ENCODE peak calls at places on chromosomes 1 and 21, in eight cellular contexts. One of them, this sample, is unnamed.

GRCh38 chr21:34372321-34372720 is 3.0 kb upstream of the SMIM11 start:
- DNase-seq in adrenal gland: peak; percentile 40
- DNase-seq in endodermal cell: peak; percentile 16
- DNase-seq in AG10803: no peak
- DNase-seq in astrocyte of the spinal cord: no peak
- DNase-seq in psoas muscle: no peak
- DNase-seq in left ventricle myocardium inferior: no peak
- DNase-seq in fibroblast of pulmonary artery: no peak
- DNase-seq in this sample: no peak

GRCh38 chr1:84387480-84388163 is 10.7 kb upstream of the DNASE2B start:
- DNase-seq in adrenal gland: no peak
- DNase-seq in endodermal cell: no peak
- DNase-seq in AG10803: no peak
- DNase-seq in astrocyte of the spinal cord: no peak
- DNase-seq in psoas muscle: no peak
- DNase-seq in left ventricle myocardium inferior: no peak
- DNase-seq in fibroblast of pulmonary artery: no peak
- DNase-seq in this sample: no peak

GRCh38 chr1:45395051-45395450 is 54.8 kb upstream of the MUTYH start:
- DNase-seq in adrenal gland: no peak
- DNase-seq in endodermal cell: no peak
- DNase-seq in AG10803: no peak
- DNase-seq in astrocyte of the spinal cord: no peak
- DNase-seq in psoas muscle: no peak
- DNase-seq in left ventricle myocardium inferior: no peak
- DNase-seq in fibroblast of pulmonary artery: no peak
- DNase-seq in this sample: no peak

GRCh38 chr1:203177471-203178039 is 1.9 kb upstream of the MYBPH start:
- DNase-seq in adrenal gland: no peak
- DNase-seq in endodermal cell: peak; percentile 71
- DNase-seq in AG10803: peak; percentile 50
- DNase-seq in astrocyte of the spinal cord: no peak
- DNase-seq in psoas muscle: peak; percentile 85
- DNase-seq in left ventricle myocardium inferior: no peak
- DNase-seq in fibroblast of pulmonary artery: no peak
- DNase-seq in this sample: no peak

GRCh38 chr1:117802546-117803257 is 126.7 kb downstream of the GDAP2 start:
- DNase-seq in adrenal gland: no peak
- DNase-seq in endodermal cell: no peak
- DNase-seq in AG10803: no peak
- DNase-seq in astrocyte of the spinal cord: no peak
- DNase-seq in psoas muscle: no peak
- DNase-seq in left ventricle myocardium inferior: no peak
- DNase-seq in fibroblast of pulmonary artery: no peak
- DNase-seq in this sample: no peak

GRCh38 chr21:29499734-29500343 is 201.1 kb downstream of the BACH1 start:
- DNase-seq in adrenal gland: no peak
- DNase-seq in endodermal cell: peak; percentile 88
- DNase-seq in AG10803: peak; percentile 29
- DNase-seq in astrocyte of the spinal cord: peak; percentile 26
- DNase-seq in psoas muscle: no peak
- DNase-seq in left ventricle myocardium inferior: no peak
- DNase-seq in fibroblast of pulmonary artery: peak; percentile 33
- DNase-seq in this sample: no peak

GRCh38 chr1:184160236-184160635 is 108.7 kb downstream of the TSEN15 start:
- DNase-seq in adrenal gland: no peak
- DNase-seq in endodermal cell: no peak
- DNase-seq in AG10803: peak; percentile 69
- DNase-seq in astrocyte of the spinal cord: peak; percentile 15
- DNase-seq in psoas muscle: no peak
- DNase-seq in left ventricle myocardium inferior: no peak
- DNase-seq in fibroblast of pulmonary artery: peak; percentile 51
- DNase-seq in this sample: peak; percentile 23

GRCh38 chr1:12249181-12249580 is 19.4 kb downstream of the VPS13D start:
- DNase-seq in adrenal gland: no peak
- DNase-seq in endodermal cell: no peak
- DNase-seq in AG10803: peak; percentile 63
- DNase-seq in astrocyte of the spinal cord: no peak
- DNase-seq in psoas muscle: no peak
- DNase-seq in left ventricle myocardium inferior: no peak
- DNase-seq in fibroblast of pulmonary artery: peak; percentile 14
- DNase-seq in this sample: no peak

GRCh38 chr1:27109103-27109822 is 45.7 kb downstream of the SLC9A1 start:
- DNase-seq in adrenal gland: no peak
- DNase-seq in endodermal cell: peak; percentile 90
- DNase-seq in AG10803: no peak
- DNase-seq in astrocyte of the spinal cord: no peak
- DNase-seq in psoas muscle: no peak
- DNase-seq in left ventricle myocardium inferior: no peak
- DNase-seq in fibroblast of pulmonary artery: no peak
- DNase-seq in this sample: no peak

GRCh38 chr21:43825936-43826622 is 36.7 kb downstream of the RRP1 start:
- DNase-seq in adrenal gland: no peak
- DNase-seq in endodermal cell: peak; percentile 75
- DNase-seq in AG10803: no peak
- DNase-seq in astrocyte of the spinal cord: no peak
- DNase-seq in psoas muscle: peak; percentile 88
- DNase-seq in left ventricle myocardium inferior: no peak
- DNase-seq in fibroblast of pulmonary artery: no peak
- DNase-seq in this sample: no peak

GRCh38 chr21:27275294-27275927 is 308.5 kb upstream of the ADAMTS5 start:
- DNase-seq in adrenal gland: no peak
- DNase-seq in endodermal cell: no peak
- DNase-seq in AG10803: peak; percentile 91
- DNase-seq in astrocyte of the spinal cord: peak; percentile 82
- DNase-seq in psoas muscle: no peak
- DNase-seq in left ventricle myocardium inferior: no peak
- DNase-seq in fibroblast of pulmonary artery: peak; percentile 80
- DNase-seq in this sample: peak; percentile 73

GRCh38 chr1:1187938-1188337 is 14.3 kb downstream of the TTLL10 start:
- DNase-seq in adrenal gland: no peak
- DNase-seq in endodermal cell: no peak
- DNase-seq in AG10803: peak; percentile 71
- DNase-seq in astrocyte of the spinal cord: no peak
- DNase-seq in psoas muscle: no peak
- DNase-seq in left ventricle myocardium inferior: no peak
- DNase-seq in fibroblast of pulmonary artery: no peak
- DNase-seq in this sample: peak; percentile 18

GRCh38 chr1:80059940-80060339 is 1053.4 kb upstream of the ADGRL4 start:
- DNase-seq in adrenal gland: no peak
- DNase-seq in endodermal cell: peak; percentile 38
- DNase-seq in AG10803: no peak
- DNase-seq in astrocyte of the spinal cord: no peak
- DNase-seq in psoas muscle: no peak
- DNase-seq in left ventricle myocardium inferior: no peak
- DNase-seq in fibroblast of pulmonary artery: peak; percentile 50
- DNase-seq in this sample: no peak

GRCh38 chr1:121445677-121446076 is 260.9 kb downstream of the SRGAP2C start:
- DNase-seq in adrenal gland: no peak
- DNase-seq in endodermal cell: no peak
- DNase-seq in AG10803: no peak
- DNase-seq in astrocyte of the spinal cord: no peak
- DNase-seq in psoas muscle: no peak
- DNase-seq in left ventricle myocardium inferior: no peak
- DNase-seq in fibroblast of pulmonary artery: no peak
- DNase-seq in this sample: no peak

GRCh38 chr1:66271904-66272254 is 262.1 kb upstream of the SGIP1 start:
- DNase-seq in adrenal gland: peak; percentile 58
- DNase-seq in endodermal cell: peak; percentile 57
- DNase-seq in AG10803: peak; percentile 80
- DNase-seq in astrocyte of the spinal cord: peak; percentile 43
- DNase-seq in psoas muscle: peak; percentile 67
- DNase-seq in left ventricle myocardium inferior: peak; percentile 70
- DNase-seq in fibroblast of pulmonary artery: peak; percentile 67
- DNase-seq in this sample: no peak

GRCh38 chr1:218743861-218744505 is 398.8 kb downstream of the TGFB2 start:
- DNase-seq in adrenal gland: no peak
- DNase-seq in endodermal cell: no peak
- DNase-seq in AG10803: no peak
- DNase-seq in astrocyte of the spinal cord: no peak
- DNase-seq in psoas muscle: no peak
- DNase-seq in left ventricle myocardium inferior: no peak
- DNase-seq in fibroblast of pulmonary artery: no peak
- DNase-seq in this sample: no peak

GRCh38 chr1:243268751-243269460 is 13.1 kb downstream of the SDCCAG8 start:
- DNase-seq in adrenal gland: peak; percentile 49
- DNase-seq in endodermal cell: peak; percentile 51
- DNase-seq in AG10803: no peak
- DNase-seq in astrocyte of the spinal cord: peak; percentile 54
- DNase-seq in psoas muscle: no peak
- DNase-seq in left ventricle myocardium inferior: no peak
- DNase-seq in fibroblast of pulmonary artery: peak; percentile 61
- DNase-seq in this sample: no peak

GRCh38 chr1:243266231-243266630 is 10.4 kb downstream of the SDCCAG8 start:
- DNase-seq in adrenal gland: no peak
- DNase-seq in endodermal cell: no peak
- DNase-seq in AG10803: no peak
- DNase-seq in astrocyte of the spinal cord: no peak
- DNase-seq in psoas muscle: no peak
- DNase-seq in left ventricle myocardium inferior: no peak
- DNase-seq in fibroblast of pulmonary artery: no peak
- DNase-seq in this sample: no peak

GRCh38 chr1:243269461-243269801 is 13.6 kb downstream of the SDCCAG8 start:
- DNase-seq in adrenal gland: no peak
- DNase-seq in endodermal cell: no peak
- DNase-seq in AG10803: no peak
- DNase-seq in astrocyte of the spinal cord: no peak
- DNase-seq in psoas muscle: no peak
- DNase-seq in left ventricle myocardium inferior: no peak
- DNase-seq in fibroblast of pulmonary artery: no peak
- DNase-seq in this sample: no peak

GRCh38 chr1:243268284-243268653 is 12.4 kb downstream of the SDCCAG8 start:
- DNase-seq in adrenal gland: no peak
- DNase-seq in endodermal cell: no peak
- DNase-seq in AG10803: peak; percentile 87
- DNase-seq in astrocyte of the spinal cord: peak; percentile 82
- DNase-seq in psoas muscle: no peak
- DNase-seq in left ventricle myocardium inferior: no peak
- DNase-seq in fibroblast of pulmonary artery: peak; percentile 90
- DNase-seq in this sample: peak; percentile 81

GRCh38 chr1:243267346-243268283 is 11.8 kb downstream of the SDCCAG8 start:
- DNase-seq in adrenal gland: peak; percentile 53
- DNase-seq in endodermal cell: no peak
- DNase-seq in AG10803: no peak
- DNase-seq in astrocyte of the spinal cord: no peak
- DNase-seq in psoas muscle: no peak
- DNase-seq in left ventricle myocardium inferior: no peak
- DNase-seq in fibroblast of pulmonary artery: peak; percentile 65
- DNase-seq in this sample: no peak
- H3K4me3 ChIP-seq in adrenal gland: no peak overlapping the region
- H3K4me3 ChIP-seq in endodermal cell: no peak overlapping the region
- H3K4me3 ChIP-seq in AG10803: no peak overlapping the region
- H3K4me3 ChIP-seq in astrocyte of the spinal cord: no peak overlapping the region
- H3K4me3 ChIP-seq in psoas muscle: no peak overlapping the region
- H3K4me3 ChIP-seq in left ventricle myocardium inferior: no peak overlapping the region
- H3K4me3 ChIP-seq in fibroblast of pulmonary artery: peak overlapping the region; percentile 21
- H3K4me3 ChIP-seq in this sample: no peak overlapping the region

DNA sequence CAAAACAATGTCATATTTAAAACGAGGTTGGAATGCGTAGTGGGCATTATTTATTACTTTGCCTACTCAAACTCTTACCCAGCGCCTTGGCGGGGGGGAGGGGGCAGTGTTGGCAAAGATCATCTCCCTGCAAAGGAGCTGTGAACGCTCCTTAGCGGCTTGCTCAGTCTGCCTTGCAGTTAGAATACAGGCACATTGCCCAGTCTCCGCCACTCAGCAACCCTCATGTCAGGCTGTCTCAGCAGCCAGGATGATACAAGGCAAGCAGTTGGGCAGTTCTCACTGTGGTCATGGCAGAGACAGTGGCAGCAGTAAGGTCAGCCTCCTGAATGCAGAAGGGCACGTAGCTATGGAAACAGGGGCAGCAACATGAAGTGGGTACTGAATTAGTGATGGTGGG is 170.4 kb upstream of the KCNK2 start:
- DNase-seq in adrenal gland: no peak
- DNase-seq in endodermal cell: peak; percentile 58
- DNase-seq in AG10803: no peak
- DNase-seq in astrocyte of the spinal cord: no peak
- DNase-seq in psoas muscle: no peak
- DNase-seq in left ventricle myocardium inferior: no peak
- DNase-seq in fibroblast of pulmonary artery: no peak
- DNase-seq in this sample: no peak
- H3K4me3 ChIP-seq in adrenal gland: no peak overlapping the region
- H3K4me3 ChIP-seq in endodermal cell: no peak overlapping the region
- H3K4me3 ChIP-seq in AG10803: no peak overlapping the region
- H3K4me3 ChIP-seq in astrocyte of the spinal cord: no peak overlapping the region
- H3K4me3 ChIP-seq in psoas muscle: no peak overlapping the region
- H3K4me3 ChIP-seq in left ventricle myocardium inferior: no peak overlapping the region
- H3K4me3 ChIP-seq in fibroblast of pulmonary artery: no peak overlapping the region
- H3K4me3 ChIP-seq in this sample: no peak overlapping the region

DNA sequence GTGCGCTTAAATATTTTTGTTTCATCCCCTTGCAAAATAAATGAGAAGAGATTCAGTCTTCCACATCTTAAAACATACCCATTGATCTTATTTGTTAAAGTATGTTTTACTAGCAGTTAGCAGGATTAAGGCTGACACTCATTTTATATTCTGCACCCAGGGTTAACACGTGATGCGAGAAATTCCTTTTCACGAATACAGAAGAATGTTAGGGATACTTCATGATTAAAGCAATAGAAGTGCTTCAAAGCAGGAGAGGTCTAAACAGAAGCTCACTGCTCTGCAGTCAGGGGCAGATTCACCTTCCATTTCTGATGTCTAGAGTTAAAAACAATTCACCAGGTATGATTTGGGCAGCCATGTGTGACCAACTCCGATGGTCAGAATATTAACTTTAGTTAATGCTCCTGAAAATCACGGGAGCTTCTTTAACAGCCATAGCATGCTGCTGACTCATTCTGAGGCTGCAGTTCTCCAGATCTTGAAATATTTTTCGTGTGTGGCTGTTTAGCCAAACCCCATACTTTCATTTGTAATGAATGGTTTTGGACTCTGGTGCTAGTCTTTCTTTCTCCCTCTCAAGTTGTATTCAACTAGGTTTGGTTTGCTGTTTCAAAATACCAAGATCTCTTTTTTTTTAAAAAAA is 19.7 kb downstream of the BCAR3 start:
- DNase-seq in adrenal gland: no peak
- DNase-seq in endodermal cell: no peak
- DNase-seq in AG10803: peak; percentile 86
- DNase-seq in astrocyte of the spinal cord: peak; percentile 86
- DNase-seq in psoas muscle: no peak
- DNase-seq in left ventricle myocardium inferior: no peak
- DNase-seq in fibroblast of pulmonary artery: peak; percentile 85
- DNase-seq in this sample: no peak
- H3K4me3 ChIP-seq in adrenal gland: no peak overlapping the region
- H3K4me3 ChIP-seq in endodermal cell: no peak overlapping the region
- H3K4me3 ChIP-seq in AG10803: peak overlapping the region; percentile 3
- H3K4me3 ChIP-seq in astrocyte of the spinal cord: no peak overlapping the region
- H3K4me3 ChIP-seq in psoas muscle: peak overlapping the region; percentile 11
- H3K4me3 ChIP-seq in left ventricle myocardium inferior: no peak overlapping the region
- H3K4me3 ChIP-seq in fibroblast of pulmonary artery: no peak overlapping the region
- H3K4me3 ChIP-seq in this sample: no peak overlapping the region

DNA sequence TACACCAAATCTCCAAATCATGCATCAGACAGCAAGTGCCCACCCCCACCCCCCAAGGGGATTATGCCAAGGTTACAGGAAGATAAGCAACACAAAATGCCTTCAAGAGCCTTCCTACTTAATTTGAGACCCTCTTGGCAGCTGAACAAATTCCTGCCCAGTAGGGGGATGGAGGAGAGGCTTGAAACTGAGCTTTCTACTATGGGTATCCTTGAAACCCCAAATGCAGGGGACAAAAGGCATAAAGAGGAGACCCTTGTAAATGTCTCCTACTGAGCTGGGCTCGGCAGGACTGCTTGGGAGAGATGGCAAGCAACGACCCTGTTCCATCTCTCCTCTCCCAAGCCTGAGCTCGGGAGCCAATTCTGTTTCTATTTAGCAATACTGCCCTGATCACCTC is 3.5 kb downstream of the SLC41A1 start:
- DNase-seq in adrenal gland: no peak
- DNase-seq in endodermal cell: no peak
- DNase-seq in AG10803: no peak
- DNase-seq in astrocyte of the spinal cord: no peak
- DNase-seq in psoas muscle: no peak
- DNase-seq in left ventricle myocardium inferior: no peak
- DNase-seq in fibroblast of pulmonary artery: no peak
- DNase-seq in this sample: no peak
- H3K4me3 ChIP-seq in adrenal gland: no peak overlapping the region
- H3K4me3 ChIP-seq in endodermal cell: no peak overlapping the region
- H3K4me3 ChIP-seq in AG10803: no peak overlapping the region
- H3K4me3 ChIP-seq in astrocyte of the spinal cord: no peak overlapping the region
- H3K4me3 ChIP-seq in psoas muscle: peak overlapping the region; percentile 94
- H3K4me3 ChIP-seq in left ventricle myocardium inferior: peak overlapping the region; percentile 94
- H3K4me3 ChIP-seq in fibroblast of pulmonary artery: no peak overlapping the region
- H3K4me3 ChIP-seq in this sample: no peak overlapping the region